ENCODE peak calls at places on chromosomes 2 and 18, in four cellular contexts. One of them, this sample, is unnamed.

GRCh38 chr2:27080140-27080469 is 1.7 kb downstream of the EMILIN1 start:
- DNase-seq in substantia nigra: no peak
- DNase-seq in frontal cortex: no peak
- DNase-seq in sigmoid colon: no peak
- DNase-seq in this sample: no peak

GRCh38 chr2:15733867-15734765 is 142.4 kb downstream of the DDX1 start:
- DNase-seq in substantia nigra: no peak
- DNase-seq in frontal cortex: no peak
- DNase-seq in sigmoid colon: no peak
- DNase-seq in this sample: no peak

GRCh38 chr2:223860809-223861738 is 23.7 kb upstream of the AP1S3 start:
- DNase-seq in substantia nigra: no peak
- DNase-seq in frontal cortex: no peak
- DNase-seq in sigmoid colon: no peak
- DNase-seq in this sample: no peak

GRCh38 chr2:173151671-173152398 is 76.2 kb downstream of the MAP3K20 start:
- DNase-seq in substantia nigra: no peak
- DNase-seq in frontal cortex: no peak
- DNase-seq in sigmoid colon: no peak
- DNase-seq in this sample: no peak

GRCh38 chr2:234986866-234987720 is 35.3 kb downstream of the SH3BP4 start:
- DNase-seq in substantia nigra: no peak
- DNase-seq in frontal cortex: no peak
- DNase-seq in sigmoid colon: no peak
- DNase-seq in this sample: no peak

GRCh38 chr18:10928971-10929373 is 220.4 kb downstream of the PIEZO2 start:
- DNase-seq in substantia nigra: no peak
- DNase-seq in frontal cortex: no peak
- DNase-seq in sigmoid colon: no peak
- DNase-seq in this sample: no peak

GRCh38 chr18:52082250-52082649 is 257.7 kb upstream of the DCC start:
- DNase-seq in substantia nigra: no peak
- DNase-seq in frontal cortex: no peak
- DNase-seq in sigmoid colon: no peak
- DNase-seq in this sample: no peak

GRCh38 chr2:25184254-25184653 is 15.9 kb upstream of the POMC start:
- DNase-seq in substantia nigra: no peak
- DNase-seq in frontal cortex: no peak
- DNase-seq in sigmoid colon: no peak
- DNase-seq in this sample: no peak

GRCh38 chr2:223734346-223734745 is 103.0 kb downstream of the AP1S3 start:
- DNase-seq in substantia nigra: no peak
- DNase-seq in frontal cortex: no peak
- DNase-seq in sigmoid colon: no peak
- DNase-seq in this sample: no peak

GRCh38 chr2:101558740-101559508 is 84.0 kb upstream of the RFX8 start:
- DNase-seq in substantia nigra: no peak
- DNase-seq in frontal cortex: no peak
- DNase-seq in sigmoid colon: no peak
- DNase-seq in this sample: no peak

GRCh38 chr2:175600024-175600831 is 401.8 kb downstream of the LNPK start:
- DNase-seq in substantia nigra: no peak
- DNase-seq in frontal cortex: no peak
- DNase-seq in sigmoid colon: no peak
- DNase-seq in this sample: no peak

GRCh38 chr2:205435970-205436369 is 246.3 kb upstream of the NRP2 start:
- DNase-seq in substantia nigra: no peak
- DNase-seq in frontal cortex: no peak
- DNase-seq in sigmoid colon: no peak
- DNase-seq in this sample: no peak